ENCODE peak calls at places on chromosomes 1 and 21, in four cellular contexts. N, U, F and B are unnamed samples.

GRCh38 chr1:9825101-9826074 is 1.6 kb upstream of the CLSTN1 start:
- DNase-seq in N (peak; percentile 85), U (peak; percentile 22), F (peak; percentile 26), B (no peak)

GRCh38 chr1:150441121-150441520 is 46.1 kb upstream of the TARS2 start:
- DNase-seq in N (no peak), U (no peak), F (no peak), B (no peak)

GRCh38 chr1:179702923-179703322 is 40.2 kb upstream of the FAM163A start:
- DNase-seq in N (no peak), U (no peak), F (no peak), B (no peak)

GRCh38 chr1:76501136-76501535 is 366.1 kb upstream of the ST6GALNAC5 start:
- DNase-seq in N (no peak), U (no peak), F (no peak), B (no peak)

GRCh38 chr1:231338270-231339128 is at the start of gene SPRTN:
- DNase-seq in N (no peak), U (no peak), F (no peak), B (no peak)

GRCh38 chr1:160978510-160978927 is 23.9 kb upstream of the ITLN2 start:
- DNase-seq in N (no peak), U (peak; percentile 45), F (no peak), B (no peak)

GRCh38 chr1:231279081-231279480 is 38.1 kb downstream of the GNPAT start:
- DNase-seq in N (no peak), U (no peak), F (no peak), B (no peak)

GRCh38 chr1:53616511-53616910 is 122.5 kb downstream of the GLIS1 start:
- DNase-seq in N (peak; percentile 53), U (no peak), F (no peak), B (no peak)

GRCh38 chr1:39722495-39722894 is 16.2 kb upstream of the PPIE start:
- DNase-seq in N (no peak), U (no peak), F (no peak), B (no peak)

GRCh38 chr1:3455630-3456448 is 1.4 kb downstream of the ARHGEF16 start:
- DNase-seq in N (no peak), U (no peak), F (no peak), B (no peak)

GRCh38 chr1:13549021-13549420 is 34.6 kb upstream of the PDPN start:
- DNase-seq in N (no peak), U (no peak), F (no peak), B (no peak)

GRCh38 chr1:48292706-48293105 is 70.2 kb downstream of the SLC5A9 start:
- DNase-seq in N (no peak), U (no peak), F (no peak), B (no peak)

GRCh38 chr1:229371624-229372023 is 28.8 kb upstream of the CCSAP start:
- DNase-seq in N (peak; percentile 21), U (no peak), F (no peak), B (no peak)

GRCh38 chr21:34147835-34148804 is 74.7 kb downstream of the MRPS6 start:
- DNase-seq in N (no peak), U (no peak), F (no peak), B (no peak)

GRCh38 chr1:27418786-27419185 is 26.4 kb downstream of the GPR3 start:
- DNase-seq in N (no peak), U (no peak), F (no peak), B (no peak)

GRCh38 chr1:34800214-34800613 is 7.4 kb downstream of the GJA4 start:
- DNase-seq in N (no peak), U (no peak), F (no peak), B (no peak)

GRCh38 chr1:20329793-20330542 is 39.3 kb downstream of the VWA5B1 start:
- DNase-seq in N (no peak), U (no peak), F (no peak), B (no peak)

GRCh38 chr1:177505905-177506590 is 335.3 kb downstream of the BRINP2 start:
- DNase-seq in N (no peak), U (no peak), F (no peak), B (no peak)

GRCh38 chr1:91381844-91382243 is 22.8 kb downstream of the HFM1 start:
- DNase-seq in N (no peak), U (no peak), F (no peak), B (no peak)

GRCh38 chr1:81325404-81325803 is 475.3 kb upstream of the ADGRL2 start:
- DNase-seq in N (no peak), U (no peak), F (no peak), B (no peak)

GRCh38 chr1:114979278-114979891 is 50.2 kb upstream of the TSHB start:
- DNase-seq in N (no peak), U (peak; percentile 48), F (peak; percentile 47), B (peak; percentile 8)

GRCh38 chr1:184483101-184483813 is 96.4 kb downstream of the C1orf21 start:
- DNase-seq in N (no peak), U (no peak), F (no peak), B (no peak)

GRCh38 chr1:66176012-66176715 is 357.8 kb upstream of the SGIP1 start:
- DNase-seq in N (no peak), U (no peak), F (no peak), B (no peak)